ENCODE peak calls at places on chromosome 19, in five cellular contexts. J is heart left ventricle, V is K562, M is body of pancreas, T is uterus. I is an unnamed sample.

GRCh38 chr19:45819769-45820168 is 4.7 kb upstream of the RSPH6A start:
- DNase-seq in J (no peak), V (no peak), T (no peak), M (no peak), I (no peak)

GRCh38 chr19:10021863-10022262 is 8.6 kb downstream of the RDH8 start:
- DNase-seq in T (no peak), J (no peak), V (no peak), M (no peak), I (no peak)

GRCh38 chr19:10899171-10899653 is 27.9 kb downstream of the CARM1 start:
- DNase-seq in M (peak), T (no peak), J (peak), V (no peak), I (peak)

GRCh38 chr19:18431351-18432197 is 6.4 kb downstream of the ISYNA1 start:
- DNase-seq in V (no peak), J (no peak), T (no peak), M (no peak), I (no peak)

GRCh38 chr19:1725100-1726064 is 27.9 kb upstream of the ONECUT3 start:
- DNase-seq in J (peak), V (peak), T (no peak), M (peak), I (peak)

GRCh38 chr19:45171211-45171623 is 6.8 kb downstream of the TRAPPC6A start:
- DNase-seq in V (no peak), J (no peak), M (no peak), T (no peak), I (no peak)

GRCh38 chr19:6060600-6061391 is 49.5 kb downstream of the RFX2 start:
- DNase-seq in M (no peak), J (no peak), V (peak), T (no peak), I (no peak)

GRCh38 chr19:49894879-49895565 is 1.7 kb downstream of the IL4I1 start:
- DNase-seq in M (no peak), J (no peak), T (no peak), V (no peak), I (no peak)

GRCh38 chr19:45632468-45633196 is 6.6 kb downstream of the EML2 start:
- DNase-seq in T (peak), V (peak), J (peak), M (peak), I (peak)

GRCh38 chr19:18985257-18985656 is 44.2 kb upstream of the HOMER3 start:
- DNase-seq in V (no peak), M (no peak), T (no peak), J (peak), I (no peak)

GRCh38 chr19:17332677-17333581 is 1.7 kb downstream of the ANO8 start:
- DNase-seq in M (peak), J (no peak), T (no peak), V (peak), I (peak)

GRCh38 chr19:3818479-3818878 is 32.3 kb upstream of the MATK start:
- DNase-seq in V (no peak), T (no peak), J (no peak), M (no peak), I (no peak)

GRCh38 chr19:426725-427445 is 17.9 kb upstream of the C2CD4C start:
- DNase-seq in J (no peak), M (no peak), V (no peak), T (no peak), I (no peak)

GRCh38 chr19:28823338-28823961 is 389.5 kb downstream of the UQCRFS1 start:
- DNase-seq in V (no peak), M (no peak), J (no peak), T (no peak), I (no peak)

GRCh38 chr19:5624154-5624663 is 1.3 kb downstream of the SAFB start:
- DNase-seq in J (peak), V (no peak), T (peak), M (peak), I (peak)

GRCh38 chr19:17069249-17069648 is 6.0 kb downstream of the HAUS8 start:
- DNase-seq in J (no peak), V (no peak), M (no peak), T (no peak), I (no peak)

GRCh38 chr19:42184401-42184861 is 33.0 kb downstream of the DEDD2 start:
- DNase-seq in M (peak), T (peak), V (peak), J (peak), I (peak)

GRCh38 chr19:16737909-16738308 is 18.3 kb downstream of the NWD1 start:
- DNase-seq in T (no peak), V (no peak), M (no peak), J (no peak), I (no peak)

GRCh38 chr19:17794731-17795494 is at the start of gene B3GNT3:
- DNase-seq in V (peak), M (peak), T (no peak), J (no peak), I (no peak)

GRCh38 chr19:752652-753517 is 2.0 kb downstream of the MISP start:
- DNase-seq in M (peak), J (no peak), T (no peak), V (peak), I (no peak)

GRCh38 chr19:19106061-19106551 is 32.2 kb downstream of the TMEM161A start:
- DNase-seq in T (peak), V (no peak), J (no peak), M (no peak), I (no peak)

GRCh38 chr19:54415208-54415900 is at the start of gene TTYH1:
- DNase-seq in V (peak), M (no peak), T (no peak), J (no peak), I (no peak)

GRCh38 chr19:38650911-38651584 is 3.6 kb downstream of the ACTN4 start:
- DNase-seq in M (no peak), V (no peak), J (no peak), T (peak), I (no peak)

GRCh38 chr19:17090501-17091074 is 15.0 kb downstream of the MYO9B start:
- DNase-seq in T (no peak), J (no peak), M (no peak), V (no peak), I (no peak)

GRCh38 chr19:19552811-19553210 is 14.7 kb downstream of the CILP2 start:
- DNase-seq in M (no peak), J (no peak), T (no peak), V (peak), I (peak)

GRCh38 chr19:14476663-14477401 is 1.7 kb upstream of the PTGER1 start:
- DNase-seq in M (no peak), T (peak), V (peak), J (no peak), I (peak)

GRCh38 chr19:5627395-5627904 is 4.6 kb downstream of the SAFB start:
- DNase-seq in J (peak), V (peak), M (peak), T (peak), I (peak)

GRCh38 chr19:45716314-45717130 is 14.2 kb downstream of the FBXO46 start:
- DNase-seq in T (no peak), M (peak), J (no peak), V (peak), I (peak)

GRCh38 chr19:45485301-45486077 is 11.4 kb downstream of the RTN2 start:
- DNase-seq in J (peak), V (peak), T (peak), M (peak), I (peak)

GRCh38 chr19:13692096-13692495 is 72.2 kb upstream of the MRI1 start:
- DNase-seq in T (no peak), M (no peak), V (no peak), J (no peak), I (no peak)

GRCh38 chr19:45299719-45300118 is 23.0 kb downstream of the CKM start:
- DNase-seq in M (no peak), T (no peak), J (no peak), V (no peak), I (no peak)

GRCh38 chr19:16371540-16371986 is 46.9 kb downstream of the KLF2 start:
- DNase-seq in V (peak), T (no peak), M (no peak), J (peak), I (peak)

GRCh38 chr19:37957176-37957575 is 50.2 kb downstream of the SIPA1L3 start:
- DNase-seq in T (no peak), V (no peak), M (no peak), J (no peak), I (no peak)

GRCh38 chr19:38707512-38708114 is 36.7 kb downstream of the CAPN12 start:
- DNase-seq in T (peak), J (peak), V (no peak), M (peak), I (no peak)

GRCh38 chr19:17424743-17425365 is 5.0 kb downstream of the MVB12A start:
- DNase-seq in V (peak), M (no peak), T (no peak), J (peak), I (peak)

GRCh38 chr19:55519461-55520311 is 17.2 kb downstream of the SBK2 start:
- DNase-seq in T (no peak), J (no peak), V (no peak), M (no peak), I (no peak)

GRCh38 chr19:4139614-4140236 is 13.7 kb upstream of the CREB3L3 start:
- DNase-seq in J (peak), V (peak), M (peak), T (peak), I (peak)

GRCh38 chr19:6616011-6616410 is 25.1 kb upstream of the CD70 start:
- DNase-seq in J (no peak), T (no peak), M (no peak), V (no peak), I (no peak)

DNA sequence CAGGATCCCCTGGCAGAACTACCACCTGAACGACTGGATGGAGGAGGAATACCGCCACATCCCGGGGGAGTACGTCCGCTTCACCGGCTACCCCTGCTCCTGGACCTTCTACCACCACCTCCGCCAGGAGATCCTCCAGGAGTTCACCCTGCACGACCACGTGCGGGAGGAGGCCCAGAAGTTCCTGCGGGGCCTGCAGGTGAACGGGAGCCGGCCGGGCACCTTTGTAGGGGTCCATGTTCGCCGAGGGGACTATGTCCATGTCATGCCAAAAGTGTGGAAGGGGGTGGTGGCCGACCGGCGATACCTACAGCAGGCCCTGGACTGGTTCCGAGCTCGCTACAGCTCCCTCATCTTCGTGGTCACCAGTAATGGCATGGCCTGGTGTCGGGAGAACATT is 7.5 kb downstream of the FUT2 start:
- DNase-seq in M (no peak), T (no peak), J (no peak), V (no peak), I (no peak)
- TF ChIP-seq POLR2A in M (no peak), T (no peak), J (no peak), V (no peak), I (no peak)

DNA sequence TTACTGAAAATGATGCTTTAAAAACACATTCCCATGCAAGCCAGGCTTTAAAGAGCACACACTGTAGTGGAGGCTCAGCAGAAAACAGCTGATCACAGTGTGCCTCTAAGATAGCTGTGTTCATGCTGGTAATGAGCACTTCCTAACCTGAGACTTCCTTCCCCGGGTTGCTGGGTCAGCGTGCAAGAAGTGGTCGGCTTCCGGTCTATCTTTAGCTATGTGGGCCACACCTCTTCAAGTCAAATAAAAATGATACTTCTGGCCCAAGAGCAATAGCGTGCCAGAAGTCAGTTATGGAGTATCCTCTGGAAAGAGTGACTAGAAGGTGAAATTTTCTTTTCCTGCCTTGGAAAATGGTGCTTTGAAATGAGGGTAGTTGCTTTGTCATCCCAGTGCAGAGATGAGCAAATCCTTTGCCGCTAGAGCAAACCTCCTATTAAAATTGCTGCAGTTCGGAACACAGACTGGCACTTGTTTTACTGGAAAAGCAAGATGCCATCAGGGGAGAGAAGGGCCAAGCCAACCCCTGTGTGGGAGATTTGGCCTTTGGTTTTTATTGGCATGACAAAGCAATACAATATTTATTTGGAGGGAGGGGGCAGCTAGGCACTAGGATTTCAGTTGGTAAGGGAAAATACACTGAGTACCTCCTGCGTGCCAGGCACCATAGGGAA is 64.2 kb downstream of the ARHGAP35 start:
- DNase-seq in M (peak), T (peak), J (peak), V (peak), I (no peak)
- TF ChIP-seq POLR2A in M (no peak), T (no peak), J (no peak), V (no peak), I (no peak)

GRCh38 chr19:29844891-29845575 is 33.2 kb downstream of the CCNE1 start:
- DNase-seq in V (peak), M (peak), T (peak), J (peak), I (peak)
- TF ChIP-seq POLR2A in V (peak), M (peak), T (no peak), J (no peak), I (no peak)

DNA sequence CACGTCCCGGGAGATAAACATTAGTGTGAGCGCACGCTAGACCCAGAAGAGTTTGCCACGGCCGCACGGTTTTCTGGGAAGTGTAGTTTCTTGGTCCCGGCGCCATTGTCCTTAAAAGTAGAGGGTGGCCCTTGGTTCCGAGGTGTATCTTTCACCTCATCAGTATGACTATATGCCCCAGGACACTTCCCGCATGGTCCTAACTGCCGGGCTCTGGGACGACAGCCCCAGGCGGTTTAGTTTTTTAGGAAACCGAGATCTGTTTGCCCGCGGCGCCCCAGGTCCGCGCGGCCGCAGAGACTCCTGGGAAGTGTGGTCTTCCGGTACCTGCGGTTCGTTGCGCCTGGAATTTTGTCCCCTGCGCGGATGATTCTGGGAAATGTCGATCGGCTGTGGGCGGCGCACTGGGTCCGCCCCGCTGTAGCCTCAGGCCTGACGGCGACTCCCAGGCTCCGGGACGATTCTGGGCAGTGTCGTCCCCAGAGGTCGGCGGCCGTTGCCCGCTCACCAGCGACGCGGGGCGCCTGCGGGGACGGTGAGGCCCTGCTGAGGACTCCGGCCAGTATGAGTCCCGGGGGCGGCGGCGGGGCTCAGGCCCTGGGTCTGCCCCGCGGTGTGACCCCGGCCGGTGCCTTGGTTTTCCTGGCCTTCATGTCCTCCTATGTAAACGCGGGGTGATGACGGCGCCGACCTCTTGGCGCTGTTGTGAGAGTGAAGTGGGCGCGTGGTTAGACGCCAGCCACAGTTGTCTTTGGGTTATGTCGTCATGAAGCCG is at the start of gene ZNF181:
- DNase-seq in J (peak), T (peak), V (peak), M (peak), I (peak)
- TF ChIP-seq POLR2A in J (no peak), T (no peak), V (peak), M (peak), I (peak)

GRCh38 chr19:2795827-2796658 is 10.7 kb downstream of the THOP1 start:
- DNase-seq in V (no peak), M (no peak), T (no peak), J (no peak), I (no peak)
- TF ChIP-seq POLR2A in V (no peak), M (no peak), T (no peak), J (no peak), I (no peak)

DNA sequence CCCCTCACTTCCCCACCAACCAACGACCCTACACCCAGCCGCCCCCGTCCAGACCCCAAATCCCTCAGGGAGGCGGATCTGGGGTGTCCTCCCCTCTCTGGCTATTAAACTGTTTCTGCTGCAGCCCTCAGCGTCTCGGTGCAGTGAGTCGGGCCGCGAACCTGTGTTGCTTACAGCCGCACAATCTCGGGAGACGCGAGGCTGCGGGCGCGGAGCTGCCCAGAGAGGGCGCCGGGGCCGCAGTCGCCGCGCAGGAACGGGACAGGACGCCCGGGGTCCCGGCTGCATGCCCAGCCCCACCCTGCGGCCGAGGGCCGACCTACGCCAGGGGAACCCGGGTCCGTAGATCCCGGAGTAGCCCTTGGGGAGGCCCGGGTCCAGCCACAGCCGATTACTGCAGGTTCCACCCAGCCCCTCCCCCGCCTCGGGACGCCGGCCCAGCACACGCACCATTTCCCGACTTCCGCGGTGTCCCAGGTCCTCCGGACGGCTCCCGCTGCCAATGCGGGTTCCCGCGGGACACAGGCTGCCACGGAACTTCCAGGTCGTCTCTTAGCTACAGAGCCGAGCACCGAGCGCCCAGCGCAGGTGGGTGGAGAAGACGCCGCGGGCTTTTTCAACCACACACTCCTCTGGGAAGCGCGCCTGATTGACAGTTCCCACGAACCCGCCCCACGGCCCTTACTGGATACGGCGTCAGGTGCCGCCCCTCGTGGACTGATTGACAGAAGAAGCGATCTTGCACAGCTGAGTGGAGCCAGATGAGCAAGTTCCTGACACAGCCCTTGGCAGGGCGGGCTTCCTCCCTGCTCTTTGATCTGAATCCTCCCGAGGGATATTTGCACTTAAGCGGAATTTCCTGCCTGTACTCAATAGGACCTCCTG is at the start of gene ZNF799:
- DNase-seq in J (peak), T (peak), M (peak), V (peak), I (peak)
- TF ChIP-seq POLR2A in J (no peak), T (peak), M (peak), V (peak), I (peak)